ENCODE peak calls at places on chromosomes 3 and 15, in ten cellular contexts. One of them, this sample, is unnamed.
A peak's percentile ranks its signal among the peaks of the same experiment; 100 is the strongest.

GRCh38 chr3:114092151-114093000 is 35.8 kb downstream of the QTRT2 start:
- DNase-seq in activated gamma-delta T cell treated with Interleukin-2 at 50 U/mL for 16 hours: no peak
- DNase-seq in left kidney: peak; percentile 20
- DNase-seq in transverse colon: no peak
- DNase-seq in A172: no peak
- DNase-seq in fibroblast of pulmonary artery: peak; percentile 44
- DNase-seq in GM13976: no peak
- DNase-seq in glutamatergic neuron: no peak
- DNase-seq in NCI-H1105: no peak
- DNase-seq in activated B cell treated with CpG ODN at 0.5 μM for 24 hours: no peak
- DNase-seq in this sample: no peak

GRCh38 chr3:171895890-171896289 is 52.7 kb downstream of the TMEM212 start:
- DNase-seq in activated gamma-delta T cell treated with Interleukin-2 at 50 U/mL for 16 hours: no peak
- DNase-seq in left kidney: no peak
- DNase-seq in transverse colon: no peak
- DNase-seq in A172: no peak
- DNase-seq in fibroblast of pulmonary artery: no peak
- DNase-seq in GM13976: no peak
- DNase-seq in glutamatergic neuron: no peak
- DNase-seq in NCI-H1105: no peak
- DNase-seq in activated B cell treated with CpG ODN at 0.5 μM for 24 hours: no peak
- DNase-seq in this sample: no peak

GRCh38 chr3:58008140-58009025 is at the start of gene FLNB:
- DNase-seq in activated gamma-delta T cell treated with Interleukin-2 at 50 U/mL for 16 hours: peak; percentile 72
- DNase-seq in left kidney: peak; percentile 88
- DNase-seq in transverse colon: peak; percentile 83
- DNase-seq in A172: peak; percentile 60
- DNase-seq in fibroblast of pulmonary artery: peak; percentile 71
- DNase-seq in GM13976: peak; percentile 98
- DNase-seq in glutamatergic neuron: peak; percentile 87
- DNase-seq in NCI-H1105: peak; percentile 36
- DNase-seq in activated B cell treated with CpG ODN at 0.5 μM for 24 hours: peak; percentile 72
- DNase-seq in this sample: peak; percentile 71

GRCh38 chr3:4740397-4741105 is 238.7 kb upstream of the BHLHE40 start:
- DNase-seq in activated gamma-delta T cell treated with Interleukin-2 at 50 U/mL for 16 hours: no peak
- DNase-seq in left kidney: no peak
- DNase-seq in transverse colon: no peak
- DNase-seq in A172: no peak
- DNase-seq in fibroblast of pulmonary artery: peak; percentile 61
- DNase-seq in GM13976: no peak
- DNase-seq in glutamatergic neuron: no peak
- DNase-seq in NCI-H1105: no peak
- DNase-seq in activated B cell treated with CpG ODN at 0.5 μM for 24 hours: no peak
- DNase-seq in this sample: no peak

GRCh38 chr15:59543721-59544547 is 67.6 kb upstream of the GCNT3 start:
- DNase-seq in activated gamma-delta T cell treated with Interleukin-2 at 50 U/mL for 16 hours: no peak
- DNase-seq in left kidney: no peak
- DNase-seq in transverse colon: peak; percentile 36
- DNase-seq in A172: no peak
- DNase-seq in fibroblast of pulmonary artery: no peak
- DNase-seq in GM13976: peak; percentile 60
- DNase-seq in glutamatergic neuron: no peak
- DNase-seq in NCI-H1105: no peak
- DNase-seq in activated B cell treated with CpG ODN at 0.5 μM for 24 hours: no peak
- DNase-seq in this sample: no peak

GRCh38 chr15:25734680-25735355 is 128.3 kb downstream of the ATP10A start:
- DNase-seq in activated gamma-delta T cell treated with Interleukin-2 at 50 U/mL for 16 hours: no peak
- DNase-seq in left kidney: no peak
- DNase-seq in transverse colon: no peak
- DNase-seq in A172: no peak
- DNase-seq in fibroblast of pulmonary artery: no peak
- DNase-seq in GM13976: no peak
- DNase-seq in glutamatergic neuron: no peak
- DNase-seq in NCI-H1105: no peak
- DNase-seq in activated B cell treated with CpG ODN at 0.5 μM for 24 hours: no peak
- DNase-seq in this sample: no peak

GRCh38 chr3:47685037-47685436 is 96.7 kb downstream of the SMARCC1 start:
- DNase-seq in activated gamma-delta T cell treated with Interleukin-2 at 50 U/mL for 16 hours: no peak
- DNase-seq in left kidney: no peak
- DNase-seq in transverse colon: no peak
- DNase-seq in A172: peak; percentile 16
- DNase-seq in fibroblast of pulmonary artery: peak; percentile 15
- DNase-seq in GM13976: no peak
- DNase-seq in glutamatergic neuron: no peak
- DNase-seq in NCI-H1105: no peak
- DNase-seq in activated B cell treated with CpG ODN at 0.5 μM for 24 hours: no peak
- DNase-seq in this sample: peak; percentile 3

GRCh38 chr15:72203507-72203837 is 5.9 kb upstream of the GRAMD2A start:
- DNase-seq in activated gamma-delta T cell treated with Interleukin-2 at 50 U/mL for 16 hours: no peak
- DNase-seq in left kidney: no peak
- DNase-seq in transverse colon: no peak
- DNase-seq in A172: peak; percentile 75
- DNase-seq in fibroblast of pulmonary artery: peak; percentile 88
- DNase-seq in GM13976: no peak
- DNase-seq in glutamatergic neuron: no peak
- DNase-seq in NCI-H1105: peak; percentile 87
- DNase-seq in activated B cell treated with CpG ODN at 0.5 μM for 24 hours: no peak
- DNase-seq in this sample: peak; percentile 93

GRCh38 chr3:187101184-187102072 is 37.9 kb downstream of the RPL39L start:
- DNase-seq in activated gamma-delta T cell treated with Interleukin-2 at 50 U/mL for 16 hours: peak; percentile 49
- DNase-seq in left kidney: peak; percentile 62
- DNase-seq in transverse colon: peak; percentile 77
- DNase-seq in A172: peak; percentile 58
- DNase-seq in fibroblast of pulmonary artery: peak; percentile 90
- DNase-seq in GM13976: no peak
- DNase-seq in glutamatergic neuron: no peak
- DNase-seq in NCI-H1105: peak; percentile 3
- DNase-seq in activated B cell treated with CpG ODN at 0.5 μM for 24 hours: no peak
- DNase-seq in this sample: peak; percentile 21

GRCh38 chr3:101141135-101141534 is 147.9 kb upstream of the ABI3BP start:
- DNase-seq in activated gamma-delta T cell treated with Interleukin-2 at 50 U/mL for 16 hours: no peak
- DNase-seq in left kidney: no peak
- DNase-seq in transverse colon: no peak
- DNase-seq in A172: no peak
- DNase-seq in fibroblast of pulmonary artery: no peak
- DNase-seq in GM13976: no peak
- DNase-seq in glutamatergic neuron: no peak
- DNase-seq in NCI-H1105: no peak
- DNase-seq in activated B cell treated with CpG ODN at 0.5 μM for 24 hours: no peak
- DNase-seq in this sample: no peak

GRCh38 chr3:180117381-180118163 is 80.8 kb upstream of the PEX5L start:
- DNase-seq in activated gamma-delta T cell treated with Interleukin-2 at 50 U/mL for 16 hours: no peak
- DNase-seq in left kidney: no peak
- DNase-seq in transverse colon: no peak
- DNase-seq in A172: no peak
- DNase-seq in fibroblast of pulmonary artery: no peak
- DNase-seq in GM13976: no peak
- DNase-seq in glutamatergic neuron: no peak
- DNase-seq in NCI-H1105: no peak
- DNase-seq in activated B cell treated with CpG ODN at 0.5 μM for 24 hours: no peak
- DNase-seq in this sample: no peak

GRCh38 chr3:105835606-105836005 is 33.2 kb downstream of the CBLB start:
- DNase-seq in activated gamma-delta T cell treated with Interleukin-2 at 50 U/mL for 16 hours: no peak
- DNase-seq in left kidney: no peak
- DNase-seq in transverse colon: no peak
- DNase-seq in A172: peak; percentile 28
- DNase-seq in fibroblast of pulmonary artery: no peak
- DNase-seq in GM13976: no peak
- DNase-seq in glutamatergic neuron: no peak
- DNase-seq in NCI-H1105: no peak
- DNase-seq in activated B cell treated with CpG ODN at 0.5 μM for 24 hours: no peak
- DNase-seq in this sample: no peak

GRCh38 chr15:67878647-67879293 is 38.9 kb upstream of the RNU6-1 start:
- DNase-seq in activated gamma-delta T cell treated with Interleukin-2 at 50 U/mL for 16 hours: no peak
- DNase-seq in left kidney: no peak
- DNase-seq in transverse colon: no peak
- DNase-seq in A172: no peak
- DNase-seq in fibroblast of pulmonary artery: no peak
- DNase-seq in GM13976: no peak
- DNase-seq in glutamatergic neuron: no peak
- DNase-seq in NCI-H1105: no peak
- DNase-seq in activated B cell treated with CpG ODN at 0.5 μM for 24 hours: no peak
- DNase-seq in this sample: no peak